ENCODE peak calls at places on chromosomes 12 and 14, in five cellular contexts. Y is stomach, N is sigmoid colon, K is transverse colon, L is A549. Z is an unnamed sample. For H3K9me3 and H3K4me1, the result is how much of the 10 kb centered on the place peaks cover.

GRCh38 chr12:14384783-14385638 is 19.5 kb downstream of the ATF7IP start:
- DNase-seq in Y (peak), N (peak), K (peak), L (peak), Z (peak)

GRCh38 chr12:108837239-108837638 is 20.1 kb downstream of the SSH1 start:
- DNase-seq in Y (no peak), N (no peak), K (no peak), L (no peak), Z (no peak)

GRCh38 chr12:92139634-92140555 is 5.8 kb downstream of the BTG1 start:
- DNase-seq in Y (no peak), N (no peak), K (no peak), L (no peak), Z (no peak)

GRCh38 chr12:69331482-69331845 is 16.7 kb upstream of the LYZ start:
- DNase-seq in Y (no peak), N (no peak), K (peak), L (no peak), Z (no peak)

GRCh38 chr14:84894254-84894653 is 635.7 kb upstream of the FLRT2 start:
- DNase-seq in Y (no peak), N (no peak), K (no peak), L (no peak), Z (no peak)

GRCh38 chr12:49872781-49873181 is 29.9 kb upstream of the BCDIN3D start:
- DNase-seq in Y (no peak), N (no peak), K (no peak), L (no peak), Z (no peak)

GRCh38 chr12:47221256-47222023 is 141.7 kb upstream of the AMIGO2 start:
- DNase-seq in Y (no peak), N (no peak), K (no peak), L (peak), Z (no peak)

GRCh38 chr12:22974865-22975264 is 349.9 kb downstream of the ETNK1 start:
- DNase-seq in Y (no peak), N (no peak), K (no peak), L (peak), Z (no peak)

GRCh38 chr12:84757978-84758377 is 154.6 kb downstream of the SLC6A15 start:
- DNase-seq in Y (no peak), N (no peak), K (no peak), L (no peak), Z (no peak)

GRCh38 chr12:53506881-53507719 is at the start of gene NPFF:
- DNase-seq in Y (no peak), N (peak), K (no peak), L (no peak), Z (no peak)

GRCh38 chr12:124737040-124737419 is 126.6 kb downstream of the SCARB1 start:
- DNase-seq in Y (no peak), N (no peak), K (no peak), L (no peak), Z (no peak)

GRCh38 chr14:21534576-21534975 is 8.4 kb upstream of the SALL2 start:
- DNase-seq in Y (no peak), N (no peak), K (no peak), L (no peak), Z (no peak)

GRCh38 chr12:56461235-56462159 is 6.9 kb upstream of the SPRYD4 start:
- DNase-seq in Y (no peak), N (peak), K (no peak), L (no peak), Z (no peak)

GRCh38 chr12:1829306-1829900 is 9.0 kb downstream of the LRTM2 start:
- DNase-seq in Y (no peak), N (peak), K (no peak), L (no peak), Z (no peak)

GRCh38 chr12:71477609-71478008 is 38.0 kb downstream of the LGR5 start:
- DNase-seq in Y (no peak), N (no peak), K (no peak), L (no peak), Z (no peak)

GRCh38 chr12:130473266-130473665 is 135.6 kb downstream of the PIWIL1 start:
- DNase-seq in Y (no peak), N (no peak), K (no peak), L (no peak), Z (no peak)

GRCh38 chr14:22280497-22281321 is 308.3 kb downstream of the DAD1 start:
- DNase-seq in Y (no peak), N (no peak), K (no peak), L (no peak), Z (no peak)

GRCh38 chr12:8970432-8970831 is 18.9 kb upstream of the KLRG1 start:
- DNase-seq in Y (no peak), N (no peak), K (no peak), L (peak), Z (no peak)

GRCh38 chr12:8968761-8969160 is 19.3 kb upstream of the M6PR start:
- DNase-seq in Y (no peak), N (no peak), K (no peak), L (no peak), Z (no peak)

GRCh38 chr12:8969861-8970411 is 19.4 kb upstream of the KLRG1 start:
- DNase-seq in Y (no peak), N (no peak), K (no peak), L (peak), Z (no peak)
- H3K9me3 ChIP-seq in Y (under half), N (under half), K (under half), L (under half), Z (under half)

GRCh38 chr12:106107566-106107965 is 31.2 kb downstream of the NUAK1 start:
- DNase-seq in Y (no peak), N (peak), K (no peak), L (peak), Z (no peak)
- H3K4me1 ChIP-seq in Y (under half), N (under half), K (under half), L (half or more), Z (under half)

GRCh38 chr14:65940056-65940735 is 527.7 kb downstream of the FUT8 start:
- DNase-seq in Y (no peak), N (no peak), K (no peak), L (peak), Z (no peak)
- TF ChIP-seq CTCF in Y (no peak), N (no peak), K (no peak), L (no peak), Z (no peak)

GRCh38 chr12:31849090-31849687 is 110.0 kb upstream of the RESF1 start:
- DNase-seq in Y (no peak), N (no peak), K (no peak), L (peak), Z (no peak)

GRCh38 chr12:31855427-31855826 is 103.8 kb upstream of the RESF1 start:
- DNase-seq in Y (no peak), N (no peak), K (no peak), L (no peak), Z (no peak)

GRCh38 chr12:31853977-31854376 is 105.2 kb upstream of the RESF1 start:
- DNase-seq in Y (no peak), N (no peak), K (no peak), L (no peak), Z (no peak)

GRCh38 chr12:31850268-31850667 is 108.9 kb upstream of the RESF1 start:
- DNase-seq in Y (no peak), N (no peak), K (no peak), L (no peak), Z (no peak)

DNA sequence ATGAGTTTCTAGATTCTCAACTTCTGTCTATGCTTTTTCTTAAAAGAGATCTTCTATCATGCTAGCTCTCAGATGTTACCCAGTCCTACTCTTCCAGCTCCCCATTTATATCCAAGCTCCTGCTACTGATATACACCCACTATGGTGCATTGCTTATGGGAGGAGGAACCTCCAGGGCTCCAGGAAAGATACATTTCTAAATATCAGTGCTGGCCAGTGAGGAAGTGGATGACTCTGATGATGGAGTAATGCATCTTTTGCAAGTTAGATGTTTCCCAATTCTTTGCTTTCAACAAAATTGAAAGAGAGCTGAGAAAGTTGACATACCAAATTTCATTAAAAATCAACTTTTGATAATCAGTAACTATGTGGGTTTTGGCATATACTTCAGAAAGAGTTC is 105.7 kb upstream of the RESF1 start:
- DNase-seq in Y (no peak), N (no peak), K (no peak), L (no peak), Z (no peak)
- H3K9me3 ChIP-seq in Y (under half), N (under half), K (under half), L (under half), Z (under half)

GRCh38 chr14:95294834-95295599 is 24.7 kb downstream of the CLMN start:
- DNase-seq in Y (peak), N (no peak), K (peak), L (peak), Z (peak)

GRCh38 chr14:95294320-95294719 is 25.4 kb downstream of the CLMN start:
- DNase-seq in Y (no peak), N (no peak), K (no peak), L (no peak), Z (no peak)

GRCh38 chr14:95291859-95292542 is 27.7 kb downstream of the CLMN start:
- DNase-seq in Y (peak), N (peak), K (peak), L (peak), Z (no peak)

GRCh38 chr14:95292660-95293425 is 26.9 kb downstream of the CLMN start:
- DNase-seq in Y (no peak), N (no peak), K (no peak), L (no peak), Z (peak)

DNA sequence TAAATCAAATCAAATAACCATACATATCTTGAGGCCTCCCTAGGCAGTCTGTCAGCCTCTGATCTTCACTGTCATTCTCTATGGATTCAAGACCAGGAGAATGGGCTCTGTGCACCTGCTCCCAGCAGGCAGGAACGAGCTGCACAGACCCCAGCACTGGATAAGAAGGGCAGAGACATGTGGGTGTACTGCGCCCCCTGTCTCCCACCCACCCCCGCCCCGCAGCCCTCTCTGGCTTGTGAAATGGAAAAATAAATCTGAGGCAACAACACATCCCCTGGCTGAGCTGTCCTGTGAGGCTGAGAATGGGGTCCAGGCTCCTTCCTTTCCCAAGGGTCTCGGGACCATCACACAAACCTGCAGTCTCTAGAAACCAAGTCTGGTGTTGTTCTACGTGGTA is 26.2 kb downstream of the CLMN start:
- DNase-seq in Y (no peak), N (no peak), K (no peak), L (no peak), Z (no peak)
- H3K4me1 ChIP-seq in Y (under half), N (under half), K (under half), L (under half), Z (under half)

GRCh38 chr12:93979189-93979588 is 169.2 kb upstream of the PLXNC1 start:
- DNase-seq in Y (peak), N (no peak), K (peak), L (peak), Z (no peak)
- TF ChIP-seq CTCF in Y (peak), N (peak), K (peak), L (peak), Z (peak)